ENCODE peak calls at places on chromosomes 7 and 10, in six cellular contexts. One of them, this sample, is unnamed.

GRCh38 chr10:122234416-122234815 is 36.7 kb upstream of the BTBD16 start:
- DNase-seq in Kasumi-1: no peak
- DNase-seq in IMR-90: peak; percentile 39
- DNase-seq in stimulated activated CD8-positive, alpha-beta memory T cell treated with anti-CD3 and anti-CD28 coated beads, Interleukin-12 subunit alpha, Interleukin-12 subunit beta, amount 100 ng/mL, for 4 hours: no peak
- DNase-seq in upper lobe of left lung: no peak
- DNase-seq in amniotic stem cell: no peak
- DNase-seq in this sample: no peak

GRCh38 chr10:43259981-43260761 is 6.7 kb downstream of the RASGEF1A start:
- DNase-seq in Kasumi-1: peak; percentile 81
- DNase-seq in IMR-90: no peak
- DNase-seq in stimulated activated CD8-positive, alpha-beta memory T cell treated with anti-CD3 and anti-CD28 coated beads, Interleukin-12 subunit alpha, Interleukin-12 subunit beta, amount 100 ng/mL, for 4 hours: no peak
- DNase-seq in upper lobe of left lung: no peak
- DNase-seq in amniotic stem cell: no peak
- DNase-seq in this sample: no peak

GRCh38 chr10:90969148-90969547 is 48.3 kb upstream of the ANKRD1 start:
- DNase-seq in Kasumi-1: no peak
- DNase-seq in IMR-90: no peak
- DNase-seq in stimulated activated CD8-positive, alpha-beta memory T cell treated with anti-CD3 and anti-CD28 coated beads, Interleukin-12 subunit alpha, Interleukin-12 subunit beta, amount 100 ng/mL, for 4 hours: no peak
- DNase-seq in upper lobe of left lung: no peak
- DNase-seq in amniotic stem cell: no peak
- DNase-seq in this sample: no peak

GRCh38 chr10:29950391-29950790 is 109.0 kb downstream of the JCAD start:
- DNase-seq in Kasumi-1: no peak
- DNase-seq in IMR-90: no peak
- DNase-seq in stimulated activated CD8-positive, alpha-beta memory T cell treated with anti-CD3 and anti-CD28 coated beads, Interleukin-12 subunit alpha, Interleukin-12 subunit beta, amount 100 ng/mL, for 4 hours: no peak
- DNase-seq in upper lobe of left lung: no peak
- DNase-seq in amniotic stem cell: no peak
- DNase-seq in this sample: no peak

GRCh38 chr7:38220452-38220851 is 42.4 kb downstream of the STARD3NL start:
- DNase-seq in Kasumi-1: no peak
- DNase-seq in IMR-90: no peak
- DNase-seq in stimulated activated CD8-positive, alpha-beta memory T cell treated with anti-CD3 and anti-CD28 coated beads, Interleukin-12 subunit alpha, Interleukin-12 subunit beta, amount 100 ng/mL, for 4 hours: no peak
- DNase-seq in upper lobe of left lung: no peak
- DNase-seq in amniotic stem cell: no peak
- DNase-seq in this sample: no peak

GRCh38 chr10:35352508-35352907 is 16.2 kb downstream of the CCNY start:
- DNase-seq in Kasumi-1: no peak
- DNase-seq in IMR-90: no peak
- DNase-seq in stimulated activated CD8-positive, alpha-beta memory T cell treated with anti-CD3 and anti-CD28 coated beads, Interleukin-12 subunit alpha, Interleukin-12 subunit beta, amount 100 ng/mL, for 4 hours: no peak
- DNase-seq in upper lobe of left lung: no peak
- DNase-seq in amniotic stem cell: no peak
- DNase-seq in this sample: no peak

GRCh38 chr7:32062150-32062549 is 8.1 kb downstream of the PDE1C start:
- DNase-seq in Kasumi-1: peak; percentile 75
- DNase-seq in IMR-90: peak; percentile 30
- DNase-seq in stimulated activated CD8-positive, alpha-beta memory T cell treated with anti-CD3 and anti-CD28 coated beads, Interleukin-12 subunit alpha, Interleukin-12 subunit beta, amount 100 ng/mL, for 4 hours: no peak
- DNase-seq in upper lobe of left lung: peak; percentile 32
- DNase-seq in amniotic stem cell: no peak
- DNase-seq in this sample: peak; percentile 58

GRCh38 chr10:24720096-24720495 is 3.6 kb downstream of the ARHGAP21 start:
- DNase-seq in Kasumi-1: no peak
- DNase-seq in IMR-90: no peak
- DNase-seq in stimulated activated CD8-positive, alpha-beta memory T cell treated with anti-CD3 and anti-CD28 coated beads, Interleukin-12 subunit alpha, Interleukin-12 subunit beta, amount 100 ng/mL, for 4 hours: no peak
- DNase-seq in upper lobe of left lung: no peak
- DNase-seq in amniotic stem cell: no peak
- DNase-seq in this sample: no peak

GRCh38 chr7:105046414-105046813 is 32.4 kb downstream of the KMT2E start:
- DNase-seq in Kasumi-1: no peak
- DNase-seq in IMR-90: peak; percentile 75
- DNase-seq in stimulated activated CD8-positive, alpha-beta memory T cell treated with anti-CD3 and anti-CD28 coated beads, Interleukin-12 subunit alpha, Interleukin-12 subunit beta, amount 100 ng/mL, for 4 hours: no peak
- DNase-seq in upper lobe of left lung: no peak
- DNase-seq in amniotic stem cell: peak; percentile 4
- DNase-seq in this sample: no peak

GRCh38 chr7:51228386-51228958 is 88.1 kb downstream of the COBL start:
- DNase-seq in Kasumi-1: no peak
- DNase-seq in IMR-90: no peak
- DNase-seq in stimulated activated CD8-positive, alpha-beta memory T cell treated with anti-CD3 and anti-CD28 coated beads, Interleukin-12 subunit alpha, Interleukin-12 subunit beta, amount 100 ng/mL, for 4 hours: no peak
- DNase-seq in upper lobe of left lung: no peak
- DNase-seq in amniotic stem cell: no peak
- DNase-seq in this sample: no peak

This sample was measured in NAMALWA.